ENCODE peak calls at places on chromosomes 12 and 14, in six cellular contexts. One of them, this sample, is unnamed.

GRCh38 chr12:114902665-114903393 is 218.9 kb upstream of the TBX3 start:
- DNase-seq in sciatic nerve: no peak
- DNase-seq in hypothalamus: no peak
- DNase-seq in stimulated activated CD8-positive, alpha-beta memory T cell treated with anti-CD3 and anti-CD28 coated beads, Interleukin-15, amount 100 ng/mL, for 24 hours: no peak
- DNase-seq in CD4-positive, alpha-beta memory T cell: no peak
- DNase-seq in frontal cortex: no peak
- DNase-seq in this sample: no peak

GRCh38 chr14:29536886-29537511 is 390.6 kb downstream of the PRKD1 start:
- DNase-seq in sciatic nerve: no peak
- DNase-seq in hypothalamus: no peak
- DNase-seq in stimulated activated CD8-positive, alpha-beta memory T cell treated with anti-CD3 and anti-CD28 coated beads, Interleukin-15, amount 100 ng/mL, for 24 hours: no peak
- DNase-seq in CD4-positive, alpha-beta memory T cell: no peak
- DNase-seq in frontal cortex: no peak
- DNase-seq in this sample: no peak

GRCh38 chr12:12717586-12718381 is 616 bp downstream of the CDKN1B start:
- DNase-seq in sciatic nerve: no peak
- DNase-seq in hypothalamus: peak; percentile 38
- DNase-seq in stimulated activated CD8-positive, alpha-beta memory T cell treated with anti-CD3 and anti-CD28 coated beads, Interleukin-15, amount 100 ng/mL, for 24 hours: no peak
- DNase-seq in CD4-positive, alpha-beta memory T cell: peak; percentile 39
- DNase-seq in frontal cortex: peak; percentile 54
- DNase-seq in this sample: peak; percentile 76

GRCh38 chr14:82420874-82421273 is 887.2 kb upstream of the SEL1L start:
- DNase-seq in sciatic nerve: no peak
- DNase-seq in hypothalamus: no peak
- DNase-seq in stimulated activated CD8-positive, alpha-beta memory T cell treated with anti-CD3 and anti-CD28 coated beads, Interleukin-15, amount 100 ng/mL, for 24 hours: no peak
- DNase-seq in CD4-positive, alpha-beta memory T cell: no peak
- DNase-seq in frontal cortex: no peak
- DNase-seq in this sample: no peak

GRCh38 chr12:132178801-132179401 is 34.6 kb downstream of the NOC4L start:
- DNase-seq in sciatic nerve: no peak
- DNase-seq in hypothalamus: no peak
- DNase-seq in stimulated activated CD8-positive, alpha-beta memory T cell treated with anti-CD3 and anti-CD28 coated beads, Interleukin-15, amount 100 ng/mL, for 24 hours: no peak
- DNase-seq in CD4-positive, alpha-beta memory T cell: peak; percentile 57
- DNase-seq in frontal cortex: no peak
- DNase-seq in this sample: no peak

GRCh38 chr12:64036414-64036813 is 185.7 kb downstream of the KICS2 start:
- DNase-seq in sciatic nerve: no peak
- DNase-seq in hypothalamus: no peak
- DNase-seq in stimulated activated CD8-positive, alpha-beta memory T cell treated with anti-CD3 and anti-CD28 coated beads, Interleukin-15, amount 100 ng/mL, for 24 hours: no peak
- DNase-seq in CD4-positive, alpha-beta memory T cell: no peak
- DNase-seq in frontal cortex: no peak
- DNase-seq in this sample: no peak

GRCh38 chr12:48973992-48974673 is 2.6 kb upstream of the WNT10B start:
- DNase-seq in sciatic nerve: peak; percentile 82
- DNase-seq in hypothalamus: no peak
- DNase-seq in stimulated activated CD8-positive, alpha-beta memory T cell treated with anti-CD3 and anti-CD28 coated beads, Interleukin-15, amount 100 ng/mL, for 24 hours: no peak
- DNase-seq in CD4-positive, alpha-beta memory T cell: no peak
- DNase-seq in frontal cortex: no peak
- DNase-seq in this sample: peak; percentile 72

GRCh38 chr14:102909462-102909861 is 13.0 kb upstream of the AMN start:
- DNase-seq in sciatic nerve: no peak
- DNase-seq in hypothalamus: no peak
- DNase-seq in stimulated activated CD8-positive, alpha-beta memory T cell treated with anti-CD3 and anti-CD28 coated beads, Interleukin-15, amount 100 ng/mL, for 24 hours: no peak
- DNase-seq in CD4-positive, alpha-beta memory T cell: no peak
- DNase-seq in frontal cortex: peak; percentile 22
- DNase-seq in this sample: no peak

GRCh38 chr12:118023461-118023860 is 7.0 kb downstream of the RFC5 start:
- DNase-seq in sciatic nerve: no peak
- DNase-seq in hypothalamus: no peak
- DNase-seq in stimulated activated CD8-positive, alpha-beta memory T cell treated with anti-CD3 and anti-CD28 coated beads, Interleukin-15, amount 100 ng/mL, for 24 hours: no peak
- DNase-seq in CD4-positive, alpha-beta memory T cell: no peak
- DNase-seq in frontal cortex: no peak
- DNase-seq in this sample: no peak

GRCh38 chr12:97134495-97134894 is 227.4 kb downstream of the NEDD1 start:
- DNase-seq in sciatic nerve: no peak
- DNase-seq in hypothalamus: no peak
- DNase-seq in stimulated activated CD8-positive, alpha-beta memory T cell treated with anti-CD3 and anti-CD28 coated beads, Interleukin-15, amount 100 ng/mL, for 24 hours: no peak
- DNase-seq in CD4-positive, alpha-beta memory T cell: no peak
- DNase-seq in frontal cortex: no peak
- DNase-seq in this sample: no peak

GRCh38 chr12:64147011-64147671 is 75.0 kb downstream of the KICS2 start:
- DNase-seq in sciatic nerve: no peak
- DNase-seq in hypothalamus: no peak
- DNase-seq in stimulated activated CD8-positive, alpha-beta memory T cell treated with anti-CD3 and anti-CD28 coated beads, Interleukin-15, amount 100 ng/mL, for 24 hours: no peak
- DNase-seq in CD4-positive, alpha-beta memory T cell: no peak
- DNase-seq in frontal cortex: no peak
- DNase-seq in this sample: no peak

GRCh38 chr12:47935196-47935595 is 28.2 kb upstream of the TMEM106C start:
- DNase-seq in sciatic nerve: peak; percentile 68
- DNase-seq in hypothalamus: peak; percentile 18
- DNase-seq in stimulated activated CD8-positive, alpha-beta memory T cell treated with anti-CD3 and anti-CD28 coated beads, Interleukin-15, amount 100 ng/mL, for 24 hours: no peak
- DNase-seq in CD4-positive, alpha-beta memory T cell: no peak
- DNase-seq in frontal cortex: no peak
- DNase-seq in this sample: peak; percentile 75

GRCh38 chr12:34275129-34275528 is 252.8 kb downstream of the ALG10 start:
- DNase-seq in sciatic nerve: no peak
- DNase-seq in hypothalamus: no peak
- DNase-seq in stimulated activated CD8-positive, alpha-beta memory T cell treated with anti-CD3 and anti-CD28 coated beads, Interleukin-15, amount 100 ng/mL, for 24 hours: no peak
- DNase-seq in CD4-positive, alpha-beta memory T cell: no peak
- DNase-seq in frontal cortex: no peak
- DNase-seq in this sample: no peak

GRCh38 chr12:106769078-106769477 is 5.4 kb upstream of the RIC8B start:
- DNase-seq in sciatic nerve: no peak
- DNase-seq in hypothalamus: no peak
- DNase-seq in stimulated activated CD8-positive, alpha-beta memory T cell treated with anti-CD3 and anti-CD28 coated beads, Interleukin-15, amount 100 ng/mL, for 24 hours: no peak
- DNase-seq in CD4-positive, alpha-beta memory T cell: no peak
- DNase-seq in frontal cortex: no peak
- DNase-seq in this sample: no peak